ENCODE peak calls at places on chromosomes 2 and 18, in seven cellular contexts. One of them, this sample, is unnamed.

GRCh38 chr18:3972291-3972985 is 482.7 kb downstream of the DLGAP1 start:
- DNase-seq in endothelial cell of umbilical vein: no peak
- DNase-seq in T-helper 9 cell: no peak
- DNase-seq in HCT116: no peak
- DNase-seq in H7: peak
- DNase-seq in CD4-positive, CD25-positive, alpha-beta regulatory T cell: no peak
- DNase-seq in tibial artery: no peak
- DNase-seq in this sample: no peak

GRCh38 chr18:58321986-58322385 is 278.0 kb downstream of the NEDD4L start:
- DNase-seq in T-helper 9 cell: peak
- DNase-seq in endothelial cell of umbilical vein: peak
- DNase-seq in CD4-positive, CD25-positive, alpha-beta regulatory T cell: peak
- DNase-seq in tibial artery: peak
- DNase-seq in HCT116: peak
- DNase-seq in H7: peak
- DNase-seq in this sample: no peak

GRCh38 chr2:37561615-37562569 is 109.5 kb downstream of the CDC42EP3 start:
- DNase-seq in endothelial cell of umbilical vein: peak
- DNase-seq in tibial artery: no peak
- DNase-seq in H7: no peak
- DNase-seq in T-helper 9 cell: no peak
- DNase-seq in CD4-positive, CD25-positive, alpha-beta regulatory T cell: no peak
- DNase-seq in HCT116: peak
- DNase-seq in this sample: no peak

GRCh38 chr2:23409246-23409645 is 24.3 kb downstream of the KLHL29 start:
- DNase-seq in T-helper 9 cell: no peak
- DNase-seq in H7: no peak
- DNase-seq in CD4-positive, CD25-positive, alpha-beta regulatory T cell: no peak
- DNase-seq in tibial artery: no peak
- DNase-seq in endothelial cell of umbilical vein: no peak
- DNase-seq in HCT116: no peak
- DNase-seq in this sample: peak

GRCh38 chr2:188974184-188974583 is at the start of gene COL3A1:
- DNase-seq in HCT116: no peak
- DNase-seq in T-helper 9 cell: no peak
- DNase-seq in H7: no peak
- DNase-seq in endothelial cell of umbilical vein: peak
- DNase-seq in CD4-positive, CD25-positive, alpha-beta regulatory T cell: no peak
- DNase-seq in tibial artery: peak
- DNase-seq in this sample: no peak

GRCh38 chr2:219451626-219452360 is 17.1 kb downstream of the SPEG start:
- DNase-seq in T-helper 9 cell: no peak
- DNase-seq in CD4-positive, CD25-positive, alpha-beta regulatory T cell: no peak
- DNase-seq in endothelial cell of umbilical vein: no peak
- DNase-seq in H7: no peak
- DNase-seq in tibial artery: peak
- DNase-seq in HCT116: no peak
- DNase-seq in this sample: peak

GRCh38 chr2:26615336-26616031 is 25.7 kb downstream of the CIB4 start:
- DNase-seq in endothelial cell of umbilical vein: no peak
- DNase-seq in CD4-positive, CD25-positive, alpha-beta regulatory T cell: no peak
- DNase-seq in HCT116: peak
- DNase-seq in T-helper 9 cell: no peak
- DNase-seq in H7: peak
- DNase-seq in tibial artery: no peak
- DNase-seq in this sample: no peak

GRCh38 chr2:222969491-222969890 is 82.5 kb upstream of the KCNE4 start:
- DNase-seq in T-helper 9 cell: no peak
- DNase-seq in endothelial cell of umbilical vein: no peak
- DNase-seq in tibial artery: no peak
- DNase-seq in CD4-positive, CD25-positive, alpha-beta regulatory T cell: no peak
- DNase-seq in H7: no peak
- DNase-seq in HCT116: no peak
- DNase-seq in this sample: no peak

GRCh38 chr2:193517615-193518014 is 1322.9 kb upstream of the TMEFF2 start:
- DNase-seq in H7: no peak
- DNase-seq in HCT116: no peak
- DNase-seq in endothelial cell of umbilical vein: no peak
- DNase-seq in CD4-positive, CD25-positive, alpha-beta regulatory T cell: no peak
- DNase-seq in T-helper 9 cell: no peak
- DNase-seq in tibial artery: no peak
- DNase-seq in this sample: no peak

GRCh38 chr2:219572237-219573001 is at the start of gene INHA:
- DNase-seq in T-helper 9 cell: no peak
- DNase-seq in tibial artery: no peak
- DNase-seq in HCT116: no peak
- DNase-seq in endothelial cell of umbilical vein: no peak
- DNase-seq in CD4-positive, CD25-positive, alpha-beta regulatory T cell: no peak
- DNase-seq in H7: peak
- DNase-seq in this sample: no peak

GRCh38 chr2:50957880-50958279 is 74.1 kb downstream of the NRXN1 start:
- DNase-seq in H7: no peak
- DNase-seq in HCT116: no peak
- DNase-seq in tibial artery: no peak
- DNase-seq in T-helper 9 cell: no peak
- DNase-seq in CD4-positive, CD25-positive, alpha-beta regulatory T cell: no peak
- DNase-seq in endothelial cell of umbilical vein: no peak
- DNase-seq in this sample: no peak

GRCh38 chr2:37688771-37689468 is 17.5 kb upstream of the CDC42EP3 start:
- DNase-seq in T-helper 9 cell: no peak
- DNase-seq in CD4-positive, CD25-positive, alpha-beta regulatory T cell: no peak
- DNase-seq in H7: no peak
- DNase-seq in endothelial cell of umbilical vein: peak
- DNase-seq in tibial artery: no peak
- DNase-seq in HCT116: no peak
- DNase-seq in this sample: no peak

This sample was measured in coronary artery.